ENCODE peak calls at places on chromosomes 12 and 14, in nine cellular contexts. One of them, this sample, is unnamed.

GRCh38 chr12:110846615-110847566 is at the start of gene CCDC63:
- DNase-seq in vagina: no peak
- DNase-seq in endothelial cell of umbilical vein: peak
- DNase-seq in breast epithelium: peak
- DNase-seq in K562: peak
- DNase-seq in prostate gland: peak
- DNase-seq in transverse colon: peak
- DNase-seq in HL-60: peak
- DNase-seq in SK-N-SH: peak
- DNase-seq in this sample: peak

GRCh38 chr12:59070534-59070933 is 150.2 kb upstream of the LRIG3 start:
- DNase-seq in vagina: no peak
- DNase-seq in endothelial cell of umbilical vein: peak
- DNase-seq in breast epithelium: no peak
- DNase-seq in K562: no peak
- DNase-seq in prostate gland: no peak
- DNase-seq in transverse colon: no peak
- DNase-seq in HL-60: no peak
- DNase-seq in SK-N-SH: no peak
- DNase-seq in this sample: no peak

GRCh38 chr14:87896393-87897380 is 96.3 kb downstream of the GALC start:
- DNase-seq in vagina: no peak
- DNase-seq in endothelial cell of umbilical vein: peak
- DNase-seq in breast epithelium: no peak
- DNase-seq in K562: peak
- DNase-seq in prostate gland: no peak
- DNase-seq in transverse colon: no peak
- DNase-seq in HL-60: peak
- DNase-seq in SK-N-SH: peak
- DNase-seq in this sample: peak

GRCh38 chr12:124130717-124131670 is 158.0 kb downstream of the ZNF664 start:
- DNase-seq in vagina: no peak
- DNase-seq in endothelial cell of umbilical vein: no peak
- DNase-seq in breast epithelium: no peak
- DNase-seq in K562: no peak
- DNase-seq in prostate gland: no peak
- DNase-seq in transverse colon: peak
- DNase-seq in HL-60: no peak
- DNase-seq in SK-N-SH: no peak
- DNase-seq in this sample: peak

GRCh38 chr14:103847954-103848719 is 762 bp upstream of the PPP1R13B start:
- DNase-seq in vagina: no peak
- DNase-seq in endothelial cell of umbilical vein: no peak
- DNase-seq in breast epithelium: no peak
- DNase-seq in K562: peak
- DNase-seq in prostate gland: no peak
- DNase-seq in transverse colon: peak
- DNase-seq in HL-60: no peak
- DNase-seq in SK-N-SH: peak
- DNase-seq in this sample: peak

GRCh38 chr14:31287294-31287972 is 79.8 kb upstream of the HECTD1 start:
- DNase-seq in vagina: no peak
- DNase-seq in endothelial cell of umbilical vein: no peak
- DNase-seq in breast epithelium: no peak
- DNase-seq in K562: no peak
- DNase-seq in prostate gland: no peak
- DNase-seq in transverse colon: no peak
- DNase-seq in HL-60: no peak
- DNase-seq in SK-N-SH: no peak
- DNase-seq in this sample: no peak

GRCh38 chr12:44750468-44750867 is 125.6 kb downstream of the NELL2 start:
- DNase-seq in vagina: no peak
- DNase-seq in endothelial cell of umbilical vein: peak
- DNase-seq in breast epithelium: no peak
- DNase-seq in K562: no peak
- DNase-seq in prostate gland: no peak
- DNase-seq in transverse colon: no peak
- DNase-seq in HL-60: no peak
- DNase-seq in SK-N-SH: no peak
- DNase-seq in this sample: no peak

GRCh38 chr14:102029956-102030355 is 56.9 kb downstream of the HSP90AA1 start:
- DNase-seq in vagina: no peak
- DNase-seq in endothelial cell of umbilical vein: no peak
- DNase-seq in breast epithelium: no peak
- DNase-seq in K562: no peak
- DNase-seq in prostate gland: no peak
- DNase-seq in transverse colon: no peak
- DNase-seq in HL-60: no peak
- DNase-seq in SK-N-SH: no peak
- DNase-seq in this sample: no peak

GRCh38 chr12:32116897-32117296 is 10.2 kb downstream of the BICD1 start:
- DNase-seq in vagina: no peak
- DNase-seq in endothelial cell of umbilical vein: no peak
- DNase-seq in breast epithelium: no peak
- DNase-seq in K562: no peak
- DNase-seq in prostate gland: no peak
- DNase-seq in transverse colon: no peak
- DNase-seq in HL-60: no peak
- DNase-seq in SK-N-SH: no peak
- DNase-seq in this sample: no peak

GRCh38 chr12:28027328-28027727 is 54.8 kb upstream of the PTHLH start:
- DNase-seq in vagina: no peak
- DNase-seq in endothelial cell of umbilical vein: no peak
- DNase-seq in breast epithelium: no peak
- DNase-seq in K562: no peak
- DNase-seq in prostate gland: no peak
- DNase-seq in transverse colon: no peak
- DNase-seq in HL-60: no peak
- DNase-seq in SK-N-SH: no peak
- DNase-seq in this sample: no peak

DNA sequence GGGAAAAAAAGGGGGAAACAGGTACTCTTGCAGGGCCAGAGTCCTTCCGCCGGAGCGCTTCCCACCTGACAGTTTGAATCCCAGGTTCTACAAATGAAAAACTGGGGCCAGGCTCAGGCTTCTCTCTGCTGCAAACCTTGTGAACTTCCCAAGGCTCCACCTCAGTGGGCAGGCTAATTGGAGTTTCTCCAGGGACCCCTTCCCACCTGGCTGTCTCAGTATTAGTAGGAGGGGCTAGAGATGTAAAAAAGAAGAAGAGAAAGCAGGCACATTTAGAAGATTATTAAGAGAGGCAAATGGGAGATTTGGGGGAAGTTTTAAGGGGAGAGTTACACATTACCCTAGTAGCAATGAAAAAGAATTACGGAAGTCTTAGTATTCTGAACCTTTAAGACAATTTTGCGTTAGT is 20.0 kb upstream of the CLEC2D start:
- DNase-seq in vagina: no peak
- DNase-seq in endothelial cell of umbilical vein: no peak
- DNase-seq in breast epithelium: no peak
- DNase-seq in K562: no peak
- DNase-seq in prostate gland: no peak
- DNase-seq in transverse colon: no peak
- DNase-seq in HL-60: no peak
- DNase-seq in SK-N-SH: no peak
- DNase-seq in this sample: peak
- TF ChIP-seq POLR2AphosphoS5 in vagina: no peak
- TF ChIP-seq POLR2AphosphoS5 in endothelial cell of umbilical vein: no peak
- TF ChIP-seq POLR2AphosphoS5 in breast epithelium: no peak
- TF ChIP-seq POLR2AphosphoS5 in K562: no peak
- TF ChIP-seq POLR2AphosphoS5 in prostate gland: no peak
- TF ChIP-seq POLR2AphosphoS5 in transverse colon: no peak
- TF ChIP-seq POLR2AphosphoS5 in HL-60: peak
- TF ChIP-seq POLR2AphosphoS5 in SK-N-SH: no peak
- TF ChIP-seq POLR2AphosphoS5 in this sample: no peak

DNA sequence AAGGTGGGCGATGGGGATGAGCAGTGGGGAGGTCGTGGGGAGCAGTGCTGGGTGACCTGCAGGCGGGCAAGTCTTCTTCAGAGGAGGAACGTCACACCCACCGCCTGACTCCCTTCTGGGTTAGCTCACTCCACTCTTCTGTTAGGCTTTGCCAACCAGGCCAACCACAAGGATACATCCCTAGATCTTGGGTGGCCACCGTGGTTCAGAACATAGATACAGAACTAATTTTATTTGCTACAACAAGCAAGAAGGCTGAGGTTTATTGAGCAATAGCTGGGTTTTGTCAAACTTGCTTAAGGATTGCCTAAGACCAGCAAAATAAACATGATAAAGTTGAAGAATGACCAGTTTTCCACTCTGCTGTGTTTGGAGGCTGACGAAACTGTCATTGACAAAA is 109.4 kb downstream of the DACT1 start:
- DNase-seq in vagina: no peak
- DNase-seq in endothelial cell of umbilical vein: no peak
- DNase-seq in breast epithelium: no peak
- DNase-seq in K562: no peak
- DNase-seq in prostate gland: peak
- DNase-seq in transverse colon: peak
- DNase-seq in HL-60: peak
- DNase-seq in SK-N-SH: no peak
- DNase-seq in this sample: no peak
- TF ChIP-seq POLR2AphosphoS5 in vagina: peak
- TF ChIP-seq POLR2AphosphoS5 in endothelial cell of umbilical vein: no peak
- TF ChIP-seq POLR2AphosphoS5 in breast epithelium: peak
- TF ChIP-seq POLR2AphosphoS5 in K562: no peak
- TF ChIP-seq POLR2AphosphoS5 in prostate gland: peak
- TF ChIP-seq POLR2AphosphoS5 in transverse colon: peak
- TF ChIP-seq POLR2AphosphoS5 in HL-60: peak
- TF ChIP-seq POLR2AphosphoS5 in SK-N-SH: no peak
- TF ChIP-seq POLR2AphosphoS5 in this sample: no peak

GRCh38 chr12:122975790-122976647 is 975 bp downstream of the OGFOD2 start:
- DNase-seq in vagina: no peak
- DNase-seq in endothelial cell of umbilical vein: peak
- DNase-seq in breast epithelium: no peak
- DNase-seq in K562: no peak
- DNase-seq in prostate gland: no peak
- DNase-seq in transverse colon: no peak
- DNase-seq in HL-60: no peak
- DNase-seq in SK-N-SH: no peak
- DNase-seq in this sample: no peak

GRCh38 chr12:122977153-122977552 is 2.1 kb downstream of the OGFOD2 start:
- DNase-seq in vagina: no peak
- DNase-seq in endothelial cell of umbilical vein: no peak
- DNase-seq in breast epithelium: no peak
- DNase-seq in K562: no peak
- DNase-seq in prostate gland: no peak
- DNase-seq in transverse colon: no peak
- DNase-seq in HL-60: no peak
- DNase-seq in SK-N-SH: no peak
- DNase-seq in this sample: no peak

GRCh38 chr12:122974892-122975789 is at the start of gene OGFOD2:
- DNase-seq in vagina: no peak
- DNase-seq in endothelial cell of umbilical vein: peak
- DNase-seq in breast epithelium: peak
- DNase-seq in K562: peak
- DNase-seq in prostate gland: peak
- DNase-seq in transverse colon: peak
- DNase-seq in HL-60: peak
- DNase-seq in SK-N-SH: peak
- DNase-seq in this sample: peak

GRCh38 chr12:122976648-122976975 is 1.6 kb downstream of the OGFOD2 start:
- DNase-seq in vagina: no peak
- DNase-seq in endothelial cell of umbilical vein: no peak
- DNase-seq in breast epithelium: no peak
- DNase-seq in K562: no peak
- DNase-seq in prostate gland: no peak
- DNase-seq in transverse colon: no peak
- DNase-seq in HL-60: no peak
- DNase-seq in SK-N-SH: no peak
- DNase-seq in this sample: no peak

DNA sequence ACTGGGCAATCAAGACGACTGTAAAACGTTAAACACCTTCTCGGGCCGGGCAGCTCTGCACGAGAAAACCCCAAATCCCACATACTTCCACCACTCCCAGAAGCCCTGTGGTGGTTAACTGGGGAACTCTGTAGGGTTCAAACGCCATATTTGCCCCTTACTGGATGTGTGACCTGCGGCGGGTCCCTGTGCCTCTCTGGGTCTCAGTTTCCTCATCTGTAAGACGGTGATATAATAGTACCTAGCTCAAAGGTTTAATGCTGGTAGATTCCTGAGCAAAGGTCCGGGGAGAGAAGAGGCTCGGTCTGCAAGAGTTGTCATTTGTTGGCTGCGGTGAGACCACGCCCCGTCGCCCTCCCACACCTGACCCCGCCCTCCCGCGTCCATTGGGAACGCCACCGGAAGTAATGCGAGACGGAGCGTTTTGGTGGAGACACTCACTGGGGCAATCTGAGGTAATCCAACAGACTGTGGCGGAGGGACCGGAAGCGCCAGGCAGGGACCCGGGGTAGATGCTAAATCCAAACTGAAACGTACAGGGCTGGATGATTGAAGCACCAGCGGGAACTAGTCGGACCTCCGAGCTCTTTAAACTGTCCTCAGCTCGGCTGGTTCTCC is 661 bp upstream of the OGFOD2 start:
- DNase-seq in vagina: peak
- DNase-seq in endothelial cell of umbilical vein: peak
- DNase-seq in breast epithelium: peak
- DNase-seq in K562: peak
- DNase-seq in prostate gland: peak
- DNase-seq in transverse colon: peak
- DNase-seq in HL-60: peak
- DNase-seq in SK-N-SH: peak
- DNase-seq in this sample: peak
- TF ChIP-seq POLR2AphosphoS5 in vagina: peak
- TF ChIP-seq POLR2AphosphoS5 in endothelial cell of umbilical vein: peak
- TF ChIP-seq POLR2AphosphoS5 in breast epithelium: peak
- TF ChIP-seq POLR2AphosphoS5 in K562: peak
- TF ChIP-seq POLR2AphosphoS5 in prostate gland: peak
- TF ChIP-seq POLR2AphosphoS5 in transverse colon: no peak
- TF ChIP-seq POLR2AphosphoS5 in HL-60: peak
- TF ChIP-seq POLR2AphosphoS5 in SK-N-SH: peak
- TF ChIP-seq POLR2AphosphoS5 in this sample: peak

DNA sequence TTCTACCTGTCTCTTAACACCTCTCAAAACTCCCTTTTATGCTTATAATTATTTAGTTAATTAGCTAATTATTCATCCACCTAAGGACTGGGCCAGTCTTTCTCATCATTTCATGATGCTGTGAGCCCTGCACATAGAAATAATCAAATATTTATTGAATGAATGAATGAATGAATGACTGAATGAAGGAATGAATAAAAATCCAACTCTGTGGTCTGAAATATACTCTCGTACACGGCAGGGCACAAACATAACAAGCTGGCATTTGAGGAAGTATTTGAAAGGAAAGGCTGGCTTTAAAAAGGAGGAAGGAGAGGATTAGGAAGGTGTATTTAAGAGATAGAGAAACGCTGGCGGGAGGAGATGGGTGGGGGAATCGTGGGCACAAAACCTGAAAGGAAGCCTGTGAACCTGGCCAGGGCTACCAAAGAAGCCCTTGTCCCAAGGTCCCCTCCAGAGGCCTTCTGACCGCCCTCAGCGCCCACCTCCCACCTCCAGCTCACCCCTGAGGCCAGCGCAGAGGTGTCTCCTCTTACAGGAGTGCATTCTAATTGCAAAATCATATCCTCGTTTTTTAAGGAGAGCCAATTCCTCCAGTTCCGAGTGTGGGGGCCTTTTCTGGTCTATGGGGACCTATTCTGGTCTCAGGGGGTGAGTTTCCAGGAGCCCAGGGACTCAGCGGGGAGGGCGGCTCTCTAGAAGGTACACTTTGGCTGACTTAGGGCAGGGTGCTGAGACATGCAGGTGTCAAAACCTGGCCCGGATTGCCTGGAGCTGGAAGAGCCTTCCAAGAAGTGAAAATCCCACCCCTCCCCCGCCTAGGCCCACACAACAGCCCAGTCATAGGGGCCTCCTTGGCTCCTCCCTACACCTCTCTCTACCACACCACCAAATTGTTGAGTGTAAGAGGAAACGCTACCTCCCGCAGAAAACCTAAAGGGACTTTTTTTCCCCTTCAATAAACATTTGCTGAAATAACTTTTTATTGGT is 8.7 kb upstream of the JDP2 start:
- DNase-seq in vagina: no peak
- DNase-seq in endothelial cell of umbilical vein: no peak
- DNase-seq in breast epithelium: no peak
- DNase-seq in K562: peak
- DNase-seq in prostate gland: peak
- DNase-seq in transverse colon: peak
- DNase-seq in HL-60: no peak
- DNase-seq in SK-N-SH: no peak
- DNase-seq in this sample: peak
- TF ChIP-seq POLR2AphosphoS5 in vagina: no peak
- TF ChIP-seq POLR2AphosphoS5 in endothelial cell of umbilical vein: no peak
- TF ChIP-seq POLR2AphosphoS5 in breast epithelium: no peak
- TF ChIP-seq POLR2AphosphoS5 in K562: no peak
- TF ChIP-seq POLR2AphosphoS5 in prostate gland: no peak
- TF ChIP-seq POLR2AphosphoS5 in transverse colon: no peak
- TF ChIP-seq POLR2AphosphoS5 in HL-60: no peak
- TF ChIP-seq POLR2AphosphoS5 in SK-N-SH: no peak
- TF ChIP-seq POLR2AphosphoS5 in this sample: peak

This sample was measured in GM23338.